ENCODE peak calls at places on chromosomes 5 and 9, in four cellular contexts. One of them, this sample, is unnamed.

GRCh38 chr9:75170898-75171360 is 82.6 kb downstream of the OSTF1 start:
- DNase-seq in AG04450: no peak
- DNase-seq in HS-5: no peak
- DNase-seq in mucosa of descending colon: no peak
- DNase-seq in this sample: no peak

GRCh38 chr9:113626735-113627495 is 163.4 kb downstream of the RGS3 start:
- DNase-seq in HS-5: no peak
- DNase-seq in AG04450: no peak
- DNase-seq in mucosa of descending colon: no peak
- DNase-seq in this sample: no peak

GRCh38 chr9:81787747-81788632 is 98.6 kb upstream of the TLE1 start:
- DNase-seq in AG04450: peak
- DNase-seq in HS-5: peak
- DNase-seq in mucosa of descending colon: peak
- DNase-seq in this sample: no peak

GRCh38 chr9:35659340-35659739 is 1.2 kb downstream of the CCDC107 start:
- DNase-seq in mucosa of descending colon: no peak
- DNase-seq in AG04450: no peak
- DNase-seq in HS-5: no peak
- DNase-seq in this sample: no peak

GRCh38 chr5:83614841-83615240 is 105.8 kb downstream of the HAPLN1 start:
- DNase-seq in AG04450: no peak
- DNase-seq in HS-5: no peak
- DNase-seq in mucosa of descending colon: no peak
- DNase-seq in this sample: no peak

GRCh38 chr5:124747770-124748686 is 1.6 kb upstream of the ZNF608 start:
- DNase-seq in mucosa of descending colon: peak
- DNase-seq in HS-5: no peak
- DNase-seq in AG04450: no peak
- DNase-seq in this sample: no peak

GRCh38 chr9:81993656-81994055 is 5.1 kb downstream of the SPATA31D1 start:
- DNase-seq in HS-5: no peak
- DNase-seq in mucosa of descending colon: no peak
- DNase-seq in AG04450: no peak
- DNase-seq in this sample: no peak

GRCh38 chr5:129593525-129593924 is 133.4 kb downstream of the ADAMTS19 start:
- DNase-seq in HS-5: no peak
- DNase-seq in AG04450: no peak
- DNase-seq in mucosa of descending colon: no peak
- DNase-seq in this sample: no peak

GRCh38 chr9:30522486-30522885 is 1862.0 kb upstream of the ACO1 start:
- DNase-seq in HS-5: no peak
- DNase-seq in AG04450: no peak
- DNase-seq in mucosa of descending colon: no peak
- DNase-seq in this sample: no peak

GRCh38 chr9:69519470-69520240 is 152.5 kb downstream of the APBA1 start:
- DNase-seq in HS-5: no peak
- DNase-seq in AG04450: no peak
- DNase-seq in mucosa of descending colon: no peak
- DNase-seq in this sample: no peak

GRCh38 chr5:98656106-98656795 is 117.2 kb upstream of the RGMB start:
- DNase-seq in HS-5: no peak
- DNase-seq in mucosa of descending colon: no peak
- DNase-seq in AG04450: no peak
- DNase-seq in this sample: no peak

GRCh38 chr5:73437126-73438047 is 11.2 kb downstream of the FOXD1 start:
- DNase-seq in AG04450: no peak
- DNase-seq in mucosa of descending colon: peak
- DNase-seq in HS-5: no peak
- DNase-seq in this sample: no peak

GRCh38 chr5:607541-608285 is 4.4 kb upstream of the CEP72 start:
- DNase-seq in mucosa of descending colon: peak
- DNase-seq in AG04450: no peak
- DNase-seq in HS-5: no peak
- DNase-seq in this sample: no peak

GRCh38 chr9:108664309-108665255 is 191.2 kb downstream of the ACTL7B start:
- DNase-seq in HS-5: no peak
- DNase-seq in mucosa of descending colon: peak
- DNase-seq in AG04450: no peak
- DNase-seq in this sample: no peak

GRCh38 chr9:23603311-23603710 is 222.7 kb downstream of the ELAVL2 start:
- DNase-seq in AG04450: no peak
- DNase-seq in HS-5: no peak
- DNase-seq in mucosa of descending colon: no peak
- DNase-seq in this sample: no peak

GRCh38 chr5:170572453-170572852 is 68.6 kb downstream of the KCNIP1 start:
- DNase-seq in mucosa of descending colon: no peak
- DNase-seq in AG04450: no peak
- DNase-seq in HS-5: peak
- DNase-seq in this sample: no peak

GRCh38 chr5:170254056-170254455 is 21.3 kb downstream of the C5orf58 start:
- DNase-seq in HS-5: no peak
- DNase-seq in AG04450: no peak
- DNase-seq in mucosa of descending colon: peak
- DNase-seq in this sample: no peak

GRCh38 chr9:69273162-69273561 is 51.9 kb upstream of the ENTREP1 start:
- DNase-seq in AG04450: no peak
- DNase-seq in HS-5: no peak
- DNase-seq in mucosa of descending colon: no peak
- DNase-seq in this sample: no peak